ENCODE peak calls at places on chromosomes 5 and 9, in six cellular contexts. Y is stomach, B is GM03348, H is iris pigment epithelial cell, W is ACHN, C is HCEC 1CT. P is an unnamed sample.

GRCh38 chr5:2014058-2014610 is 131.4 kb upstream of the IRX4 start:
- DNase-seq in Y (no peak), B (no peak), H (no peak), W (no peak), C (no peak), P (no peak)

GRCh38 chr9:128550770-128551651 is 1.4 kb upstream of the SPTAN1 start:
- DNase-seq in Y (no peak), B (peak; percentile 61), H (peak; percentile 58), W (peak; percentile 5), C (no peak), P (peak; percentile 62)

GRCh38 chr9:98772364-98773155 is 23.8 kb downstream of the ANKS6 start:
- DNase-seq in Y (no peak), B (no peak), H (no peak), W (no peak), C (no peak), P (no peak)

GRCh38 chr9:105251733-105252404 is 7.4 kb downstream of the SLC44A1 start:
- DNase-seq in Y (no peak), B (no peak), H (no peak), W (no peak), C (no peak), P (no peak)

GRCh38 chr5:160269017-160269416 is 39.7 kb downstream of the FABP6 start:
- DNase-seq in Y (peak; percentile 73), B (peak; percentile 21), H (peak; percentile 85), W (no peak), C (no peak), P (peak; percentile 34)

GRCh38 chr9:92405770-92406169 is 1.4 kb upstream of the OGN start:
- DNase-seq in Y (no peak), B (no peak), H (no peak), W (no peak), C (no peak), P (no peak)

GRCh38 chr9:104977580-104977979 is 49.6 kb upstream of the ABCA1 start:
- DNase-seq in Y (no peak), B (no peak), H (no peak), W (no peak), C (no peak), P (no peak)

GRCh38 chr5:33994845-33995244 is 10.4 kb upstream of the SLC45A2 start:
- DNase-seq in Y (no peak), B (peak; percentile 80), H (peak; percentile 37), W (no peak), C (peak; percentile 76), P (peak; percentile 60)

GRCh38 chr9:128099932-128100491 is 27.5 kb downstream of the PTGES2 start:
- DNase-seq in Y (no peak), B (no peak), H (peak; percentile 53), W (no peak), C (no peak), P (no peak)

GRCh38 chr5:103487253-103487652 is 75.3 kb downstream of the NUDT12 start:
- DNase-seq in Y (no peak), B (peak; percentile 49), H (peak; percentile 40), W (no peak), C (no peak), P (peak; percentile 71)

GRCh38 chr5:93677344-93678021 is 63.9 kb downstream of the POU5F2 start:
- DNase-seq in Y (peak; percentile 70), B (peak; percentile 76), H (peak; percentile 96), W (peak; percentile 45), C (peak; percentile 85), P (peak; percentile 95)

GRCh38 chr5:157463621-157464407 is 3.8 kb downstream of the NIPAL4 start:
- DNase-seq in Y (no peak), B (peak; percentile 53), H (peak; percentile 74), W (peak; percentile 36), C (peak; percentile 79), P (peak; percentile 46)

P was measured in adipocyte.